ENCODE peak calls at places on chromosome 13, in six cellular contexts. K, Z, S, N, M and H are unnamed samples.

GRCh38 chr13:28338742-28339141 is 156.2 kb downstream of the FLT1 start:
- DNase-seq in K (no peak), Z (no peak), S (no peak), N (no peak), M (no peak), H (no peak)

GRCh38 chr13:33284916-33285315 is 639 bp downstream of the STARD13 start:
- DNase-seq in K (no peak), Z (no peak), S (no peak), N (no peak), M (no peak), H (no peak)

GRCh38 chr13:35552172-35552844 is 75.8 kb upstream of the MAB21L1 start:
- DNase-seq in K (no peak), Z (no peak), S (no peak), N (no peak), M (no peak), H (no peak)

GRCh38 chr13:84137292-84137691 is 255.0 kb upstream of the SLITRK1 start:
- DNase-seq in K (no peak), Z (no peak), S (no peak), N (no peak), M (no peak), H (no peak)

GRCh38 chr13:51523082-51523518 is 61.2 kb upstream of the WDFY2 start:
- DNase-seq in K (peak; percentile 78), Z (no peak), S (no peak), N (no peak), M (no peak), H (no peak)

GRCh38 chr13:45445053-45445452 is 19.7 kb upstream of the COG3 start:
- DNase-seq in K (no peak), Z (no peak), S (no peak), N (no peak), M (no peak), H (no peak)

GRCh38 chr13:98890186-98890585 is 87.7 kb downstream of the DOCK9 start:
- DNase-seq in K (peak; percentile 59), Z (no peak), S (no peak), N (no peak), M (no peak), H (no peak)

GRCh38 chr13:94607939-94608338 is 6.3 kb downstream of the GPR180 start:
- DNase-seq in K (no peak), Z (no peak), S (no peak), N (no peak), M (no peak), H (no peak)

GRCh38 chr13:94646904-94647303 is 45.2 kb downstream of the GPR180 start:
- DNase-seq in K (no peak), Z (no peak), S (no peak), N (no peak), M (no peak), H (no peak)

GRCh38 chr13:52454459-52454824 is 836 bp upstream of the CKAP2 start:
- DNase-seq in K (peak; percentile 4), Z (peak; percentile 45), S (no peak), N (no peak), M (no peak), H (peak; percentile 19)

GRCh38 chr13:29162638-29163037 is 342.5 kb downstream of the MTUS2 start:
- DNase-seq in K (peak; percentile 16), Z (no peak), S (no peak), N (no peak), M (no peak), H (no peak)

GRCh38 chr13:49265822-49266221 is 18.1 kb downstream of the CDADC1 start:
- DNase-seq in K (peak; percentile 2), Z (no peak), S (no peak), N (no peak), M (no peak), H (no peak)

DNA sequence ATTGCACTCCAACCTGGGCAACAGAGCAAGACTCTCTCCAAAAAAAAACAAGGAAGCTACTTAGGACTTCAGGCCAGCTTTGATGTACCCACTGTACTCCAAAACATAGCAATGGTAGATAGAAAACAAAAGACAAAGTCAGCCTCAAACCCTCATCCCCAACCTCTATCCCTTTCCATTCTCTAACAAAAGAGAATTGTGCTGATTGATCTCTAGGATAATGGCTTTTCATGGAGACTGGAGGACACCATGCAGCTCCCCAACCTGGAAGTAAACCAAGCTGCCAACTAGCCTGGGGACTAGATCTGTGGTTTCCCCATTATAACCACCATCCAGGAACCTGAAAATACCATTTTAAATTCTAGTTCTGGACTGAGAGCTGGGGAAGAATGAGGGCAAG is 4.3 kb upstream of the ZDHHC20 start:
- DNase-seq in K (no peak), Z (no peak), S (no peak), N (no peak), M (no peak), H (no peak)
- TF ChIP-seq CTCF in K (no peak), Z (no peak), S (no peak), N (no peak), M (no peak), H (no peak)

DNA sequence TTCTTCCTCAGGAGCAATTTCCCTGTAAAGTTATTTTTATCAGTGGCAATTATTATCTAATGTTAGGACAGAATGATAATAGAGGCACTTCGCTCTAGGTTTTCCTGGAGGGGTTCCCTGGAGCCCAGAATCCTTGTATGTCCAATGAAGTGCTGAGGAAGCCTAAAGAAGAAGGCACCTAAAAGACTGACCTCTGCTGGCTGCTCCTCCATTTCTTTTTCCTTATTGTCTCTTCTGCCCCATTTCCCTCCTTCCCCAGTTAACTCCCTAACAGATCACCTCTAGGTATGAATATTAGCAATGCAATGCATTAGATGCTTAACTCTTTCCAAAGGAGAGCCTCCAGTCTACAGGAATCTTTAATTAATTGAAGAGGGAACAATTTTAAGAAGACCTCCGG is 985.4 kb downstream of the DIAPH3 start:
- DNase-seq in K (peak; percentile 19), Z (no peak), S (no peak), N (no peak), M (no peak), H (no peak)
- TF ChIP-seq CTCF in K (peak; percentile 44), Z (no peak), S (no peak), N (peak; percentile 16), M (peak; percentile 24), H (no peak)

GRCh38 chr13:102251817-102252216 is 150.0 kb downstream of the FGF14 start:
- DNase-seq in K (no peak), Z (no peak), S (no peak), N (no peak), M (no peak), H (no peak)
- TF ChIP-seq CTCF in K (no peak), Z (no peak), S (no peak), N (no peak), M (no peak), H (no peak)

GRCh38 chr13:113211774-113212173 is 2.4 kb downstream of the CUL4A start:
- DNase-seq in K (no peak), Z (no peak), S (no peak), N (no peak), M (no peak), H (no peak)
- TF ChIP-seq CTCF in K (peak; percentile 4), Z (no peak), S (no peak), N (peak; percentile 16), M (peak; percentile 10), H (no peak)

DNA sequence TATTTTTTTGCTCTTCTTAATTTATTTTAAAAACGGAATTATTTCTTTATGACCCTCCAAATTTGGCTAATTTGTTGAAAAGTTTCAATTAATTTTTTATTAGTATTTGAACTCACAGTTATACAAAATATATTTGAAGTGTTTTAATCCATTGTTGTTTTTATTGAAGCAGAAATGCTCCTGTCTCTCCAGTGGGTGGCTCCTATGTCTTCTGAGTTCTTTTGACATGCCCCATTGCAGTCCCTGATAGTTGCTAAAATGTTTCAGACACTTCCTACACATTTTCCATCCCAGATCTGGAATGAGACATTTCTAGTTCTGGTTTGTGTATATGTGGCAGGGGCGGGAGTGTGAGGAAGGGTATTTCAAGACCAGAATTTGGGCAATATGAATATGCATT is 579.4 kb upstream of the PRR20A start:
- DNase-seq in K (no peak), Z (no peak), S (no peak), N (no peak), M (no peak), H (no peak)
- TF ChIP-seq CTCF in K (no peak), Z (no peak), S (no peak), N (no peak), M (no peak), H (no peak)